ENCODE peak calls at places on chromosomes 16 and 17, in ten cellular contexts. H is GM13976; J is RWPE1; B is HFFc6; L is mucosa of gallbladder; W is uterus; G is IMR-90; A is kidney glomerular epithelial cell; E is activated CD4-positive, alpha-beta T cell treated with anti-CD3 and anti-CD28 coated beads, Interleukin-2, amount 10 ng/mL, durations not matched to agents 7 days and 5 days; C is naive thymus-derived CD4-positive, alpha-beta T cell. X is an unnamed sample.

GRCh38 chr17:80960797-80961452 is 30.7 kb upstream of the CHMP6 start:
- DNase-seq in B (no peak), H (no peak), J (no peak), G (no peak), E (no peak), W (no peak), A (no peak), C (no peak), L (no peak), X (no peak)

GRCh38 chr17:57294075-57294474 is 37.8 kb downstream of the MSI2 start:
- DNase-seq in A (no peak), G (no peak), W (no peak), J (no peak), B (no peak), H (no peak), E (no peak), L (no peak), C (no peak), X (no peak)

GRCh38 chr16:29825145-29826044 is 5.1 kb downstream of the MVP start:
- DNase-seq in H (peak; percentile 87), B (peak; percentile 74), G (peak; percentile 90), J (peak; percentile 33), L (no peak), W (peak; percentile 74), A (no peak), C (peak; percentile 43), E (peak; percentile 63), X (no peak)

GRCh38 chr17:48051706-48052486 is 3.7 kb downstream of the NFE2L1 start:
- DNase-seq in H (no peak), L (peak; percentile 59), J (peak; percentile 67), E (no peak), W (peak; percentile 91), G (peak; percentile 68), A (peak; percentile 71), C (no peak), B (peak; percentile 72), X (peak; percentile 77)

GRCh38 chr17:17560975-17561374 is 30.5 kb downstream of the PEMT start:
- DNase-seq in E (no peak), J (no peak), H (no peak), G (no peak), C (no peak), L (no peak), B (no peak), A (no peak), W (no peak), X (no peak)

GRCh38 chr16:27353853-27354252 is 40.1 kb downstream of the IL4R start:
- DNase-seq in A (no peak), L (no peak), B (no peak), H (no peak), C (no peak), W (no peak), J (no peak), E (no peak), G (no peak), X (no peak)

GRCh38 chr17:22695228-22695619 is 1002.9 kb downstream of the KCNJ18 start:
- DNase-seq in A (no peak), H (no peak), L (no peak), C (no peak), E (no peak), B (no peak), G (no peak), W (no peak), J (no peak), X (no peak)

GRCh38 chr16:22235839-22236745 is 30.0 kb downstream of the EEF2K start:
- DNase-seq in J (no peak), B (no peak), W (no peak), L (no peak), G (no peak), H (no peak), E (no peak), A (no peak), C (no peak), X (no peak)

GRCh38 chr16:12998376-12999085 is 97.1 kb downstream of the SHISA9 start:
- DNase-seq in L (no peak), H (no peak), J (no peak), G (no peak), C (no peak), A (peak; percentile 37), W (no peak), E (no peak), B (no peak), X (no peak)

GRCh38 chr17:32103476-32104113 is 38.7 kb upstream of the RHOT1 start:
- DNase-seq in W (no peak), H (no peak), C (no peak), E (no peak), A (no peak), B (no peak), J (no peak), L (no peak), G (no peak), X (no peak)

GRCh38 chr16:55949518-55949917 is 74.3 kb upstream of the CES5A start:
- DNase-seq in B (peak; percentile 13), L (no peak), J (peak; percentile 27), H (no peak), E (no peak), A (peak; percentile 18), W (no peak), G (peak; percentile 31), C (no peak), X (no peak)

GRCh38 chr16:15415411-15416070 is 18.8 kb upstream of the BMERB1 start:
- DNase-seq in C (no peak), H (no peak), B (peak; percentile 63), L (no peak), J (no peak), A (peak; percentile 42), G (peak; percentile 38), W (no peak), E (no peak), X (no peak)

GRCh38 chr17:17403899-17404576 is 72.8 kb upstream of the MED9 start:
- DNase-seq in A (no peak), W (no peak), G (no peak), E (peak; percentile 61), B (no peak), L (no peak), J (no peak), C (peak; percentile 69), H (no peak), X (no peak)

GRCh38 chr17:30950669-30951399 is 20.0 kb upstream of the RNF135 start:
- DNase-seq in L (peak; percentile 93), W (peak; percentile 43), H (peak; percentile 5), A (peak; percentile 29), B (peak; percentile 87), J (no peak), G (peak; percentile 93), E (no peak), C (no peak), X (peak; percentile 86)

GRCh38 chr17:38559880-38560230 is 45.9 kb downstream of the SRCIN1 start:
- DNase-seq in W (peak; percentile 28), B (no peak), A (no peak), C (no peak), J (no peak), G (no peak), E (no peak), L (no peak), H (no peak), X (peak; percentile 70)

GRCh38 chr16:50288920-50289319 is 22.6 kb downstream of the ADCY7 start:
- DNase-seq in H (no peak), E (no peak), G (no peak), L (no peak), J (no peak), A (no peak), W (no peak), C (no peak), B (no peak), X (no peak)

GRCh38 chr16:31489616-31490584 is 7.0 kb downstream of the SLC5A2 start:
- DNase-seq in C (no peak), L (no peak), E (no peak), H (no peak), W (no peak), A (no peak), J (no peak), B (no peak), G (no peak), X (no peak)

GRCh38 chr16:24700549-24701392 is 28.7 kb upstream of the TNRC6A start:
- DNase-seq in C (no peak), B (peak; percentile 98), W (peak; percentile 94), L (peak; percentile 87), J (peak; percentile 90), A (peak; percentile 98), E (no peak), H (no peak), G (peak; percentile 98), X (peak; percentile 80)

GRCh38 chr16:17416461-17417221 is 54.1 kb downstream of the XYLT1 start:
- DNase-seq in B (no peak), A (peak; percentile 19), J (no peak), G (peak; percentile 38), C (peak; percentile 59), H (peak; percentile 88), W (no peak), E (peak; percentile 59), L (peak; percentile 31), X (no peak)

GRCh38 chr17:58277107-58277506 is 3.6 kb downstream of the MPO start:
- DNase-seq in W (no peak), C (no peak), L (no peak), B (no peak), H (peak; percentile 66), J (no peak), G (peak; percentile 8), A (no peak), E (peak; percentile 38), X (no peak)

GRCh38 chr17:13158511-13159240 is 140.8 kb upstream of the ELAC2 start:
- DNase-seq in A (no peak), W (no peak), E (no peak), G (peak; percentile 17), C (no peak), L (no peak), J (no peak), B (no peak), H (no peak), X (no peak)

GRCh38 chr16:89420204-89420603 is 70.2 kb downstream of the ANKRD11 start:
- DNase-seq in A (no peak), W (no peak), G (no peak), J (no peak), H (peak; percentile 64), L (no peak), B (no peak), C (no peak), E (no peak), X (no peak)

GRCh38 chr17:57577751-57578607 is 167.1 kb downstream of the CCDC182 start:
- DNase-seq in E (no peak), W (peak; percentile 80), B (peak; percentile 22), G (peak; percentile 70), H (no peak), L (peak; percentile 38), J (no peak), C (no peak), A (peak; percentile 38), X (peak; percentile 52)

GRCh38 chr16:67514382-67514828 is 14.2 kb upstream of the RIPOR1 start:
- DNase-seq in A (peak; percentile 76), G (peak; percentile 84), B (peak; percentile 76), L (peak; percentile 87), C (peak; percentile 80), E (peak; percentile 89), J (peak; percentile 59), H (peak; percentile 77), W (peak; percentile 85), X (peak; percentile 71)

GRCh38 chr16:50310308-50311133 is 44.2 kb downstream of the ADCY7 start:
- DNase-seq in G (no peak), A (no peak), H (peak; percentile 26), L (no peak), E (no peak), C (no peak), J (no peak), B (no peak), W (no peak), X (peak; percentile 45)

GRCh38 chr17:70171159-70171558 is 1.8 kb downstream of the KCNJ2 start:
- DNase-seq in C (no peak), G (no peak), L (no peak), H (no peak), W (no peak), E (no peak), J (no peak), A (no peak), B (no peak), X (no peak)

GRCh38 chr17:77886387-77886728 is 72.1 kb upstream of the TNRC6C start:
- DNase-seq in W (no peak), H (no peak), E (no peak), L (no peak), C (no peak), A (no peak), B (no peak), G (no peak), J (peak; percentile 22), X (no peak)

GRCh38 chr17:1435326-1435725 is 20.7 kb downstream of the CRK start:
- DNase-seq in A (no peak), C (no peak), J (no peak), B (no peak), E (no peak), G (no peak), H (no peak), W (peak; percentile 57), L (no peak), X (no peak)